ENCODE peak calls at places on chromosome 1, in ten cellular contexts. V, B, Y, T, M, O, P, L, S and H are unnamed samples.

GRCh38 chr1:228555074-228555989 is 68.2 kb downstream of the RNF187 start:
- DNase-seq in V (peak; percentile 17), B (peak; percentile 4), Y (no peak), T (no peak), M (no peak), O (no peak), P (peak; percentile 11), L (no peak), S (no peak), H (peak; percentile 16)

GRCh38 chr1:145720556-145720877 is 1.2 kb downstream of the CD160 start:
- DNase-seq in V (no peak), B (peak; percentile 30), Y (peak; percentile 46), T (no peak), M (no peak), O (no peak), P (no peak), L (no peak), S (no peak), H (no peak)

GRCh38 chr1:28882009-28882628 is 32.2 kb upstream of the EPB41 start:
- DNase-seq in V (peak; percentile 91), B (peak; percentile 89), Y (peak; percentile 52), T (peak; percentile 87), M (peak; percentile 91), O (peak; percentile 75), P (peak; percentile 87), L (peak; percentile 88), S (peak; percentile 90), H (peak; percentile 93)

GRCh38 chr1:106754957-106755356 is 301.5 kb upstream of the PRMT6 start:
- DNase-seq in V (no peak), B (peak; percentile 12), Y (no peak), T (no peak), M (no peak), O (no peak), P (no peak), L (no peak), S (no peak), H (no peak)

GRCh38 chr1:32393136-32393535 is 1.1 kb downstream of the BSDC1 start:
- DNase-seq in V (no peak), B (peak; percentile 39), Y (no peak), T (no peak), M (no peak), O (no peak), P (no peak), L (no peak), S (no peak), H (no peak)

GRCh38 chr1:175198332-175198731 is 5.8 kb upstream of the KIAA0040 start:
- DNase-seq in V (no peak), B (peak; percentile 16), Y (no peak), T (no peak), M (no peak), O (no peak), P (no peak), L (no peak), S (no peak), H (no peak)

GRCh38 chr1:201984446-201984845 is 2.0 kb downstream of the RNPEP start:
- DNase-seq in V (no peak), B (no peak), Y (no peak), T (no peak), M (no peak), O (no peak), P (no peak), L (no peak), S (no peak), H (no peak)

GRCh38 chr1:13699936-13700520 is at the start of gene PRDM2:
- DNase-seq in V (peak; percentile 62), B (peak; percentile 60), Y (no peak), T (peak; percentile 79), M (no peak), O (peak; percentile 21), P (peak; percentile 70), L (peak; percentile 34), S (peak; percentile 56), H (peak; percentile 74)

GRCh38 chr1:236774926-236775325 is 20.2 kb upstream of the MTR start:
- DNase-seq in V (no peak), B (peak; percentile 71), Y (no peak), T (no peak), M (no peak), O (no peak), P (no peak), L (no peak), S (no peak), H (peak; percentile 46)

GRCh38 chr1:35220976-35221375 is 28.0 kb upstream of the SFPQ start:
- DNase-seq in V (no peak), B (peak; percentile 32), Y (no peak), T (no peak), M (no peak), O (peak; percentile 45), P (peak; percentile 46), L (no peak), S (peak; percentile 24), H (peak; percentile 41)
- TF ChIP-seq CTCF in V (no peak), B (peak; percentile 46), Y (peak; percentile 18), T (peak; percentile 20), M (peak; percentile 8), O (peak; percentile 19), P (peak; percentile 74), L (no peak), S (peak; percentile 73), H (peak; percentile 56)

GRCh38 chr1:21925334-21925940 is 11.7 kb downstream of the HSPG2 start:
- DNase-seq in V (no peak), B (no peak), Y (no peak), T (no peak), M (no peak), O (no peak), P (no peak), L (no peak), S (no peak), H (no peak)

GRCh38 chr1:21926065-21926464 is 11.0 kb downstream of the HSPG2 start:
- DNase-seq in V (no peak), B (no peak), Y (no peak), T (no peak), M (no peak), O (no peak), P (no peak), L (no peak), S (no peak), H (no peak)

GRCh38 chr1:21929951-21930615 is 7.0 kb downstream of the HSPG2 start:
- DNase-seq in V (no peak), B (no peak), Y (no peak), T (no peak), M (no peak), O (no peak), P (no peak), L (no peak), S (no peak), H (no peak)

GRCh38 chr1:21926814-21927530 is 10.1 kb downstream of the HSPG2 start:
- DNase-seq in V (no peak), B (peak; percentile 56), Y (no peak), T (no peak), M (no peak), O (no peak), P (no peak), L (no peak), S (no peak), H (no peak)

GRCh38 chr1:21927531-21928237 is 9.4 kb downstream of the HSPG2 start:
- DNase-seq in V (peak; percentile 94), B (no peak), Y (no peak), T (no peak), M (no peak), O (no peak), P (no peak), L (no peak), S (no peak), H (no peak)
- TF ChIP-seq CTCF in V (no peak), B (no peak), Y (no peak), T (no peak), M (no peak), O (no peak), P (no peak), L (no peak), S (no peak), H (no peak)

DNA sequence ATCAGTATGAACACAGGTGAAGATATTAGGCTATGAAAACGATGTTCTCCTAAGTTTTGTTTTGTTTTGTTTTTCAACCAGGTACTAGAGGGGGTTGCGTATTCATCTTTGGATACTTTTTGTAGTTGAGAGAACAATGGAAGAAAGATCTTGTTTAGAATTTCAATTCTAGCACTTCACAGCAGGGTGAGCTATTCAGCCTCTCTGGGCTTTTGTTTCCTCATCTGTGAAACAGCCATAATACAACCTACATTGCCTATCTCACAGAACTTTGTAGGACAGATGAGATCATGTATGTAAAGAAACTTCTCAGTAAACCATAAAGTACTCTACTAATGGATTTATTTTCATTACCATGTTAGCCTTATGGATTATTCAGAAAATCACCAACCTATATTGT is 199.5 kb downstream of the GPATCH2 start:
- DNase-seq in V (no peak), B (peak; percentile 20), Y (no peak), T (no peak), M (no peak), O (no peak), P (peak; percentile 9), L (no peak), S (no peak), H (no peak)
- TF ChIP-seq CTCF in V (no peak), B (peak; percentile 10), Y (peak; percentile 16), T (no peak), M (no peak), O (no peak), P (peak; percentile 47), L (no peak), S (no peak), H (no peak)

DNA sequence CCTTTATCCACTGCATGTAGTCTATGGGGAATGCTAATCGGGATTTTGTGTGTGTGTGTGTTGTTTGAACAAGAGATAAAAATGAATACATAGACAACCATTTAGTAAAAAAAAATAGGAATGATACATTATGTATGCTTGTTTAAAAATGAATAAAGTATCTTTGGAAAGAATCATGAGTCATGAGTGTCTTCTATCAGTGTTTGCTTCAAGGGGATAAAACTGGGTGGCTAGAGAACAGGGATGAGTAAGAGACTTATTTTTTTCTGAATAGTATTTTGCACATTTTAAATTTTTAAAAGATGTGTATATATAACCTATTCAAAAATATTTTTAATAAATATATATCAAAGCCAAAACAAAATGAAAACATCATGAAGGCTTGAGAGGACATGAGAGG is 839.4 kb upstream of the ADGRL4 start:
- DNase-seq in V (no peak), B (peak; percentile 29), Y (no peak), T (no peak), M (no peak), O (no peak), P (no peak), L (no peak), S (no peak), H (no peak)
- TF ChIP-seq CTCF in V (no peak), B (no peak), Y (no peak), T (no peak), M (no peak), O (no peak), P (no peak), L (no peak), S (no peak), H (no peak)

DNA sequence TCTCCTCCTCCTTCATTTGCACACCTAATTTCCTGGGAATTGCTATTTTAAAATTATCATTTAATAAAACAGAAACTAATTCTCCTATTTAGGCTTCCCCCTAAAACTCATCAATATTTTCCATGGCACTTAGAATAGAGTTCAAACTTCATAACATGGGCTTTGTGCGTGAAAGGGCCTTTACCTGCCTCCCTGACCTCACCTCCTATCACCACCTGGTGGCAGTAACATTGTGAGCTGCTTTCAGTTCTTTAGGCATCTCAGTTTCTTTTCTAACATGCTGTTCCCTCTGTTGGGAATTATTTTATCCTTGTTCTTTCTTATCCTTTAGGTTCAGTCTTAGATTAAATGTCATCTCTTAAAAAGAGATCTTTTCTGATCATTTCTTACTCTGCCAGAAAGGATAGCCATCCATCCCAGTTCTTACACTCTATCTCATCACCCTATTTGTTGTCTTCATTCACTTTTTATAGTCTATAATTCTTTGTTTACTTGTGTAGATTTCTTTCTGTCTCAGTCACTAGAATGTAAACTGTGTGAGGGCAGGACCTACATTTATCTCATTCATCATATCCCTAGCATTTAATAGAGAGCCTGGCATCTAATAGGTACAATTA is 133.8 kb upstream of the KIAA1614 start:
- DNase-seq in V (peak; percentile 40), B (no peak), Y (no peak), T (no peak), M (no peak), O (peak; percentile 26), P (peak; percentile 25), L (no peak), S (peak; percentile 7), H (peak; percentile 7)
- TF ChIP-seq CTCF in V (peak; percentile 13), B (peak; percentile 23), Y (peak; percentile 21), T (peak; percentile 22), M (no peak), O (peak; percentile 48), P (peak; percentile 79), L (no peak), S (peak; percentile 52), H (peak; percentile 56)